ENCODE peak calls at places on chromosomes 2 and 18, in four cellular contexts. H, I, C and G are unnamed samples.
A peak's percentile ranks its signal among the peaks of the same experiment; 100 is the strongest.

GRCh38 chr2:110788936-110789335 is 56.6 kb downstream of the ACOXL start:
- DNase-seq in H (no peak), I (no peak), C (no peak), G (no peak)

GRCh38 chr18:395481-396250 is 104.8 kb downstream of the COLEC12 start:
- DNase-seq in H (no peak), I (no peak), C (no peak), G (no peak)

GRCh38 chr2:46252891-46253659 is 44.1 kb upstream of the EPAS1 start:
- DNase-seq in H (peak; percentile 57), I (no peak), C (no peak), G (no peak)

GRCh38 chr18:47969851-47970250 is 39.4 kb upstream of the SMAD2 start:
- DNase-seq in H (no peak), I (no peak), C (no peak), G (no peak)

GRCh38 chr2:31778153-31778552 is 197.4 kb upstream of the SRD5A2 start:
- DNase-seq in H (no peak), I (no peak), C (no peak), G (no peak)

GRCh38 chr2:134845719-134846118 is 7.3 kb downstream of the ACMSD start:
- DNase-seq in H (peak; percentile 14), I (no peak), C (no peak), G (no peak)

GRCh38 chr2:128379021-128380005 is 60.6 kb upstream of the HS6ST1 start:
- DNase-seq in H (no peak), I (no peak), C (peak; percentile 27), G (no peak)

GRCh38 chr2:218026676-218027425 is 24.1 kb upstream of the TNS1 start:
- DNase-seq in H (no peak), I (no peak), C (peak; percentile 22), G (no peak)

GRCh38 chr2:144660518-144661316 is 140.8 kb upstream of the ZEB2 start:
- DNase-seq in H (peak; percentile 4), I (no peak), C (no peak), G (no peak)

GRCh38 chr18:21900594-21901352 is 160.2 kb downstream of the MIB1 start:
- DNase-seq in H (no peak), I (peak; percentile 56), C (no peak), G (no peak)

GRCh38 chr2:101442667-101443061 is 32.2 kb downstream of the RFX8 start:
- DNase-seq in H (no peak), I (no peak), C (peak; percentile 67), G (no peak)

DNA sequence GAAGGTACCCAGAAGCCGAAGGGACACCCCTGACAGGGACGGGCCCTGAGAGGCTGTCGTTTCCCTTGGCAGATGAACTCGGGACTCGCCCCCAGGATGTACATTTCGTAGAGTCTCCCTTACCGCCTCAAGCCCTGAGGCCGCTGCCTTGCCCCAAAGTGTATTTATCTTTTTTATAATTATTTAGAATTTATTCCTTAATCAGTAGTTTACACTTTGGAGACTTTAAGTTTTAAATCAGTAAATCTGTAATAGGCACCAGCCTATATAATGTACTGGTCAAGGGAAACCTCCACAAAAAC is 718 bp downstream of the VRK2 start:
- DNase-seq in H (peak; percentile 30), I (no peak), C (no peak), G (no peak)
- H3K27ac ChIP-seq in H (peak overlapping the region; percentile 98), I (peak overlapping the region; percentile 98), C (no peak overlapping the region), G (peak overlapping the region; percentile 84)

GRCh38 chr2:16684676-16685339 is 19.2 kb upstream of the CYRIA start:
- DNase-seq in H (no peak), I (no peak), C (no peak), G (no peak)
- H3K27ac ChIP-seq in H (no peak overlapping the region), I (no peak overlapping the region), C (no peak overlapping the region), G (no peak overlapping the region)

DNA sequence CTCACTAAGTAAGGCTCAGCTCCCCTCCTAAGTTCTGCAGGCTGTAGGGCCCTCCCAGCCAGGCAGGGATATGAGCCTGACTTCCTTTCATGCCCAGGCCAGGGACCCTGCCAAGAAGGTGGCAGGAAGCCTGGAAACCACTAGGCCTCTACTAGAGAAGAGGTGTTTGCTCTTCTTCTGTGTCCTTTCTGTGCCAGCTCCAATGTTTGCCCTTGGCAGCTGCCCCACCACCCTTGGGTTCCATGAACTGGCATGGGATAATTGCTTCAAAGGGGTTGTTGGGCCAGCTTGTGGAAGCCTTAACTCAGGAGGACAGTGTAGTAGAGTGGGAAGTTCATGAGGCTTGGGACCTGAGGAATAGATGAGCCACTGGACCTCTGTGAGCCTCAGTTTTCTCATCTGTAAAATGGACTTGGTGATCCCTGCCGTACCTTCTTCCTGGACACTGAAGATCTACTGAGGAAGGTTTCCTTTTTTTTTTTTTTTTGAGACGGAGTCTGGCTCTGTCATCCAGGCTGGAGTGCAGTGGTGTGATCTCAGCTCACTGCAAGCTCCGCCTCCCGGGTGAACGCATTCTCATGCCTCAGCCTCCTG is 3.9 kb downstream of the SLC35F6 start:
- DNase-seq in H (no peak), I (no peak), C (no peak), G (no peak)
- H3K27ac ChIP-seq in H (peak overlapping the region; percentile 97), I (no peak overlapping the region), C (no peak overlapping the region), G (no peak overlapping the region)

DNA sequence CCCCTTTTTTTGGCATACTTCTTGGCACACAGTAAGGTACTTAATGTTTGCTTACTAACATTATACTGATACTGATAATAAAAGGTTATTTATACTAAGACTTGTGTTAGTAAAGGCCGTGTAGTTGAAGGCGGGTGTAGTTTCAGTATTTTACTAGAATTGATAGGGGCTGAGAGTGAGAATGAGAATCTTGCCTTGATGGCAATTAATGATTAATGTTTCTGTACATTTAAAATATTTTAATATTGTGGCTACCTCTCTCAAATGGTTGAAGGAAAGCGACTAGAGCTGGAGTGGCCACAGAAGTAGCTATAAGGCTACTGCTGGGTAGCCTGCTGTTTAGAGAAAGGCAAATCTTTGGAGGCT is 29.3 kb downstream of the PELI1 start:
- DNase-seq in H (no peak), I (no peak), C (no peak), G (no peak)
- H3K27ac ChIP-seq in H (no peak overlapping the region), I (peak overlapping the region; percentile 73), C (no peak overlapping the region), G (no peak overlapping the region)

GRCh38 chr18:32018331-32019250 is at the start of gene RNF125:
- DNase-seq in H (peak; percentile 62), I (peak; percentile 76), C (peak; percentile 89), G (peak; percentile 78)
- H3K27ac ChIP-seq in H (peak within 1 kb of the TSS; percentile 75), I (peak within 1 kb of the TSS; percentile 94), C (no peak within 1 kb of the TSS), G (peak within 1 kb of the TSS; percentile 95)

DNA sequence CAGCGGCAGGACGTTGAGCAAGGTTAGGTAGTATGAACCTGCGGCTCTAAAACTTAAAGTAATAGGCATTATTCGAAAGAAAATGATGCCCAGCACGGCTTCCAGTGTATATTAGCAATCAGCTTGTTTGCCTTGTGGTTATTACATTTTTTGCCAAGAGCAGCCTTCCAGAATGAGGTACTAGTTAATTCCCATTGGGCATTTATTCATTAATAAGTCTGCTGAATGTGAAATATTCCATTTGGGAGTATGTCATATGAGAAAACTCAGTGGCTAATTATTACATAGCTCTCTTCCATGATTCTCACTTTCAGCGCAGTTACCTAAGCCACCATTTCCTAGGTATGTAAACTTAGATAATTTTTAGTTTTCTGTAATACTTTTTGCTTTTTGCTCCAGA is 12.9 kb downstream of the CRIM1 start:
- DNase-seq in H (no peak), I (no peak), C (no peak), G (no peak)
- H3K27ac ChIP-seq in H (peak overlapping the region; percentile 96), I (no peak overlapping the region), C (peak overlapping the region; percentile 87), G (no peak overlapping the region)

GRCh38 chr18:3074094-3074493 is 61.1 kb upstream of the LPIN2 start:
- DNase-seq in H (no peak), I (peak; percentile 34), C (no peak), G (no peak)
- H3K27ac ChIP-seq in H (no peak overlapping the region), I (no peak overlapping the region), C (no peak overlapping the region), G (no peak overlapping the region)

DNA sequence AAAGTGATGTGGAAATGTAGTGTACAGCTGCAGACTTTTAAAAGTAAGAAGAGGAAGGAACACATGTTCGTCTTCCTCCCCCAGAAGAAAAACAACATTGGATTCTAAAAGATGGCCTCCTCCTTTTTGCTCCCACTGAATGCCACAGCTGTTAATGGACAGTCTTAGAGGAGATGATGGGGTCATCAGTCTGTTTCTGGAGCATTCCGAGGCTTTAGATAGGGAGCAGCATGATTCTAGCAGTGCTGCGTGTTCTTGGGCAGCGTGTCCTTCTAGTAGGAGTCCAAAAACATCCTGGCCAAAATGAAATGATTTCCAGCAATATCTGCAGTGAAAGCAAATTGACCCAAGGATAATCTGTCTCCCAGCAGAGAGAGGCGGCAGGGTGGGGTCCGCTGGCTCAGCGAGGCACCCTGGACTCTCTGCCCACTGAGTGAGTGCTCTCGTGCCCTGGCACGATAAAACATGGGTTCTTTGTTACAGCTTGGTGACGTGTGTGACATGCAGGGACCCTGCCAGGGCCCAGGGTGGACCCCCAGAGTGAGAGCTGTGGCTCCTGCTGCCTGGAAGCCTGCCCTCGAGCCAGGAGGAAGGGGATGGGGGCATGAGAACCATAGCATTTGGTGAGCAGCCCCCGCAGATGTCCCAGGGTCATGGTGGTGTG is 196.0 kb downstream of the FAM210A start:
- DNase-seq in H (no peak), I (no peak), C (no peak), G (no peak)
- H3K27ac ChIP-seq in H (no peak overlapping the region), I (no peak overlapping the region), C (no peak overlapping the region), G (no peak overlapping the region)

DNA sequence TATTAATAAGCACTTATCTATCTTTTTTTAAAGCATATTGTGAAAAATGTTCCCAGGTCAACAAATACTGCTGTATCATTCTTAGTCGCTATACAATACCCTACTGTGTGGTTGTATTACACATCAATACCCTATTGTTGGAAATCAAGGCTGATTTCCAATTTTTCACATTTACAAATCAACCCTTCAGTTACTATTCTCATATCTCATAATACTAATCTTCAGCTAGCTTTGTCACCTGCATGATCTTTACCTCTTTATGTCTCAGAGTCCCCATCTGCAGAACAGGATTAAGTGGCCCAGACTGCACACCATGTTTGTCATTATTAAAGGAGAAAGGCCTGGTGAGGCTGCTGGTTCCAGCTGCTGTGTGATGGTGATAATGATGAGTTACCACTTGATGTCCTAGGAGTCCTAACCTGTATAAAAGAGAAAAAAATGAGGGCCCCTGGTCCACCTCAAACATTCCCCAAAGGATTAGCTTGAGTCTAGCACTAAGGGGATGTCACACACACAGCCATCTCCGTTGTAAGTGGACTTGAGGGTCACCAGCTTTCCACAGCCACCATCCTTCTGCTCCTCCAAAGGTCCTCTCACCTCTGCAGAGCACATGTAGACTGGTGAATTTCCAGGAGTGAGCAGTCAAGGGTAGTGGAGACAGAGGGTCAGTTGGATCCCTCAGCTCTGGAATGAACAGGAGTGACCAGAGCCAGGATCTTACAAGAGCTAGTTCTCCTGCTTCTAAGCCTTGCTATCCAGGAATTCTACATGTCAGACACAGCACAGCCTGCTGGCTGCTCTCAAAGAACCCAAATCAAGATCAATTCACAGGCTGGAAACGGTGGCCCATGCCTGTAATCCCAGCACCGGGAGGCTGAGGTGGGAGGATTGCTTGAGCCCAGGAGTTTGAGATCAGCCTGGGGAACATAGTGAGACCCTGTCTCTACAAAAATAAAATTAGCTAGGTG is 36.0 kb upstream of the BIN1 start:
- DNase-seq in H (no peak), I (no peak), C (no peak), G (no peak)
- H3K27ac ChIP-seq in H (no peak overlapping the region), I (no peak overlapping the region), C (no peak overlapping the region), G (peak overlapping the region; percentile 92)